ENCODE peak calls at places on chromosomes 13 and 19, in six cellular contexts. Q is IMR-90, M is neuronal stem cell, C is H9, F is mesenchymal stem cell, X is trophoblast cell. K is an unnamed sample.

GRCh38 chr19:40442328-40443130 is 1.6 kb downstream of the SERTAD3 start:
- DNase-seq in Q (no peak), M (no peak), C (no peak), F (no peak), X (no peak), K (no peak)

GRCh38 chr13:112370311-112370710 is 5.8 kb upstream of the SPACA7 start:
- DNase-seq in Q (no peak), M (no peak), C (no peak), F (no peak), X (no peak), K (no peak)

GRCh38 chr13:24234200-24234915 is 73.8 kb downstream of the SPATA13 start:
- DNase-seq in Q (no peak), M (no peak), C (no peak), F (no peak), X (no peak), K (no peak)

GRCh38 chr19:38842439-38843174 is 7.2 kb downstream of the HNRNPL start:
- DNase-seq in Q (no peak), M (no peak), C (no peak), F (no peak), X (no peak), K (no peak)

GRCh38 chr19:6242677-6243076 is 37.1 kb downstream of the MLLT1 start:
- DNase-seq in Q (no peak), M (no peak), C (no peak), F (no peak), X (no peak), K (no peak)

GRCh38 chr13:90867336-90867683 is 480.2 kb upstream of the MIR17HG start:
- DNase-seq in Q (peak; percentile 27), M (peak; percentile 64), C (peak; percentile 76), F (peak; percentile 81), X (peak; percentile 40), K (peak; percentile 39)

GRCh38 chr19:19372656-19373416 is 32.6 kb upstream of the GATAD2A start:
- DNase-seq in Q (peak; percentile 45), M (no peak), C (peak; percentile 72), F (peak; percentile 63), X (peak; percentile 65), K (no peak)

GRCh38 chr19:42279902-42280760 is 11.1 kb downstream of the CIC start:
- DNase-seq in Q (peak; percentile 83), M (peak; percentile 82), C (peak; percentile 86), F (peak; percentile 93), X (peak; percentile 52), K (no peak)

GRCh38 chr19:3966051-3967017 is 4.6 kb downstream of the DAPK3 start:
- DNase-seq in Q (no peak), M (no peak), C (no peak), F (no peak), X (no peak), K (no peak)

GRCh38 chr13:50130686-50131051 is 115.4 kb downstream of the KCNRG start:
- DNase-seq in Q (peak; percentile 47), M (peak; percentile 46), C (peak; percentile 58), F (no peak), X (peak; percentile 7), K (peak; percentile 67)

GRCh38 chr19:52492991-52493470 is 34.4 kb upstream of the ZNF808 start:
- DNase-seq in Q (no peak), M (peak; percentile 23), C (peak; percentile 85), F (no peak), X (peak; percentile 56), K (peak; percentile 44)

GRCh38 chr19:52494518-52494917 is 33.0 kb upstream of the ZNF808 start:
- DNase-seq in Q (peak; percentile 2), M (no peak), C (no peak), F (no peak), X (peak; percentile 76), K (no peak)

GRCh38 chr19:52492201-52492960 is 35.1 kb upstream of the ZNF808 start:
- DNase-seq in Q (no peak), M (peak; percentile 44), C (peak; percentile 97), F (no peak), X (peak; percentile 80), K (peak; percentile 73)
- H3K14ac ChIP-seq in Q (no peak overlapping the region), M (no peak overlapping the region), C (no peak overlapping the region), F (no peak overlapping the region), X (no peak overlapping the region), K (no peak overlapping the region)

GRCh38 chr13:36913463-36913862 is 6.6 kb downstream of the SMAD9 start:
- DNase-seq in Q (no peak), M (no peak), C (no peak), F (no peak), X (no peak), K (no peak)

GRCh38 chr13:36912983-36913382 is 7.1 kb downstream of the SMAD9 start:
- DNase-seq in Q (peak; percentile 21), M (no peak), C (no peak), F (no peak), X (no peak), K (no peak)

GRCh38 chr13:36907801-36908200 is 12.2 kb downstream of the SMAD9 start:
- DNase-seq in Q (no peak), M (no peak), C (no peak), F (no peak), X (no peak), K (no peak)

GRCh38 chr13:36912369-36912768 is 7.7 kb downstream of the SMAD9 start:
- DNase-seq in Q (no peak), M (no peak), C (no peak), F (no peak), X (no peak), K (no peak)

DNA sequence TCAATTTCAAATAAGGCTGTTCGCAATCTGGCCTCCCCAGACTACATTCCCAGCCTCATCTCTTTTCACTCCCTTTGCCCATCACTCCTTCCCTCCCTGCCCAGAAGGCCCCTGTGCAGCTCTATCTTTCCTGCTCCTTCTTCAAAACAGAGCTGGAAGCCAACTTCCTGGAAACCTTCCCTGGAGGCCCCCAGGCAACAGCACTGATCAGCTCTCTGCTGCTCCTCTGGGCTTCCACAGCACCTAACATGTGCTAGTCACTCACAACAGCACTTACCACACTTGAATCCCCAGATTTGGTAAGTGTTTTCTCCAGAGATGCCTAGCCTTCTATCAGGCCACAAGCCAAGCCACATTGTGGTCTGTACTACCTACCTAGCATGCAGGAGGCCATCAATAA is 9.5 kb downstream of the SMAD9 start:
- DNase-seq in Q (no peak), M (no peak), C (no peak), F (no peak), X (no peak), K (no peak)
- H3K14ac ChIP-seq in Q (no peak overlapping the region), M (no peak overlapping the region), C (no peak overlapping the region), F (no peak overlapping the region), X (no peak overlapping the region), K (no peak overlapping the region)

GRCh38 chr13:109376936-109377335 is 409.4 kb downstream of the IRS2 start:
- DNase-seq in Q (no peak), M (no peak), C (no peak), F (no peak), X (no peak), K (no peak)

GRCh38 chr13:109371066-109371465 is 415.3 kb downstream of the IRS2 start:
- DNase-seq in Q (no peak), M (no peak), C (no peak), F (no peak), X (no peak), K (no peak)

GRCh38 chr13:109369357-109370052 is 416.9 kb downstream of the IRS2 start:
- DNase-seq in Q (no peak), M (no peak), C (no peak), F (no peak), X (no peak), K (no peak)

GRCh38 chr13:109370486-109370885 is 415.9 kb downstream of the IRS2 start:
- DNase-seq in Q (no peak), M (no peak), C (no peak), F (no peak), X (no peak), K (no peak)

DNA sequence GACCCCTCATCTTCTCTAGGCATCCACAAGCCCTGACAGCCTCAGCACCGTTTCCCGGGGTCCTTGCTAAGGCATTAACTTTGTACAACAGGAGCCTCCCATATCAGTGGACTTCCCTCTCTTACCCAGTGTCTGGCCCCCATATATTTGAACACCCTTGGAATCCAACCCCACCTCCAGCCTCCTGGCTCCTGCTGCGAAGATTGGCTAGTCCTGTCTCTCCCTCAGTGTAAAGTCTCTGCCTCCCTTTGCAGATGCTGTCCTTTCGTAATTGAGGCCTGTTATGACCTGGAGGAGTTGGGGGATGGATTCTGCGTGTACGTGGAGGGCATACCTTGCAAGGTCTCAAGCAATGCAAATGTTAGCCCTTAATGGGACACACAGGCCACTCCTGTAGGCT is 413.7 kb downstream of the IRS2 start:
- DNase-seq in Q (no peak), M (no peak), C (no peak), F (no peak), X (no peak), K (no peak)
- H3K14ac ChIP-seq in Q (no peak overlapping the region), M (no peak overlapping the region), C (no peak overlapping the region), F (no peak overlapping the region), X (no peak overlapping the region), K (no peak overlapping the region)

GRCh38 chr13:94120878-94121277 is 358.6 kb downstream of the DCT start:
- DNase-seq in Q (no peak), M (no peak), C (no peak), F (peak; percentile 33), X (no peak), K (no peak)
- H3K14ac ChIP-seq in Q (no peak overlapping the region), M (no peak overlapping the region), C (no peak overlapping the region), F (no peak overlapping the region), X (no peak overlapping the region), K (no peak overlapping the region)

DNA sequence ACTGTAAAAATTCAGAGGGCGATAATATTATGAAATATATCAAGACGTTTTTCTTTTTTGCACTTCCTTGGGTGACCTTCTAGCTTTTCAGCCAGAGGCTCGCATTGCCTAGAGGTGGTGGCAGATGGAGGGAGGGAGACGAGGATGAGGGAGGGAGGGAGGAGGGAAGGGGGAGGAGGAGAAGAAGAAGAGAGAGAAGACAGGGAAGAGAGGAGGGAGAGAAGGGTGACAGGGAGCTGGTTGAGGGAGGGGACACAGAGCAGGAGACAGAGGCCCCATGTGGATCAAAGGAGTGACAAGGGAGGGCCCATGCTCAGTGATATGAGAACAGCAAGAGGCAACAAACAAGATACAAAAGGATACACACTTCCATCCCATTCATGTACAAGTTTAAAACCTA is 8.0 kb upstream of the KCTD15 start:
- DNase-seq in Q (no peak), M (no peak), C (no peak), F (no peak), X (no peak), K (no peak)
- H3K14ac ChIP-seq in Q (no peak overlapping the region), M (no peak overlapping the region), C (no peak overlapping the region), F (no peak overlapping the region), X (no peak overlapping the region), K (no peak overlapping the region)

GRCh38 chr19:7541828-7542443 is 6.4 kb downstream of the PNPLA6 start:
- DNase-seq in Q (no peak), M (no peak), C (no peak), F (no peak), X (no peak), K (no peak)

GRCh38 chr19:7541481-7541824 is 5.9 kb downstream of the PNPLA6 start:
- DNase-seq in Q (no peak), M (no peak), C (no peak), F (no peak), X (no peak), K (no peak)

GRCh38 chr19:7540761-7541480 is 5.4 kb downstream of the PNPLA6 start:
- DNase-seq in Q (peak; percentile 65), M (no peak), C (peak; percentile 91), F (no peak), X (no peak), K (peak; percentile 56)

GRCh38 chr19:7544626-7545025 is 9.1 kb downstream of the PNPLA6 start:
- DNase-seq in Q (no peak), M (no peak), C (no peak), F (no peak), X (no peak), K (no peak)

GRCh38 chr19:7542556-7543348 is 7.2 kb downstream of the PNPLA6 start:
- DNase-seq in Q (no peak), M (no peak), C (no peak), F (no peak), X (no peak), K (no peak)
- H3K14ac ChIP-seq in Q (no peak overlapping the region), M (no peak overlapping the region), C (no peak overlapping the region), F (no peak overlapping the region), X (no peak overlapping the region), K (no peak overlapping the region)

GRCh38 chr19:46723471-46723870 is 6.6 kb upstream of the PRKD2 start:
- DNase-seq in Q (no peak), M (no peak), C (no peak), F (no peak), X (no peak), K (no peak)
- H3K14ac ChIP-seq in Q (no peak overlapping the region), M (no peak overlapping the region), C (no peak overlapping the region), F (no peak overlapping the region), X (no peak overlapping the region), K (no peak overlapping the region)

K was measured in H1.